ENCODE peak calls at places on chromosomes 12 and 14, in four cellular contexts. One of them, this sample, is unnamed.

GRCh38 chr12:80195143-80195726 is 95.9 kb downstream of the OTOGL start:
- DNase-seq in IMR-90: peak
- DNase-seq in K562: peak
- DNase-seq in HepG2: peak
- DNase-seq in this sample: peak

GRCh38 chr12:49026101-49026500 is 7.5 kb upstream of the PRKAG1 start:
- DNase-seq in IMR-90: no peak
- DNase-seq in K562: no peak
- DNase-seq in HepG2: no peak
- DNase-seq in this sample: no peak

GRCh38 chr14:58941666-58942065 is 246.8 kb upstream of the DAAM1 start:
- DNase-seq in IMR-90: peak
- DNase-seq in K562: no peak
- DNase-seq in HepG2: no peak
- DNase-seq in this sample: no peak

GRCh38 chr12:6468283-6468575 is 2.2 kb downstream of the VAMP1 start:
- DNase-seq in IMR-90: peak
- DNase-seq in K562: no peak
- DNase-seq in HepG2: peak
- DNase-seq in this sample: no peak

GRCh38 chr12:111027431-111027830 is 107.1 kb upstream of the MYL2 start:
- DNase-seq in IMR-90: no peak
- DNase-seq in K562: no peak
- DNase-seq in HepG2: no peak
- DNase-seq in this sample: no peak

GRCh38 chr14:99327050-99327449 is 55.1 kb upstream of the BCL11B start:
- DNase-seq in IMR-90: no peak
- DNase-seq in K562: no peak
- DNase-seq in HepG2: no peak
- DNase-seq in this sample: no peak

GRCh38 chr12:115227137-115227615 is 543.2 kb upstream of the TBX3 start:
- DNase-seq in IMR-90: peak
- DNase-seq in K562: no peak
- DNase-seq in HepG2: peak
- DNase-seq in this sample: peak

GRCh38 chr14:65302571-65303184 is 109.9 kb upstream of the FUT8 start:
- DNase-seq in IMR-90: no peak
- DNase-seq in K562: no peak
- DNase-seq in HepG2: no peak
- DNase-seq in this sample: no peak

GRCh38 chr14:76768201-76768656 is 7.0 kb downstream of the VASH1 start:
- DNase-seq in IMR-90: no peak
- DNase-seq in K562: peak
- DNase-seq in HepG2: no peak
- DNase-seq in this sample: no peak

GRCh38 chr14:60002819-60003492 is 83.0 kb downstream of the LRRC9 start:
- DNase-seq in IMR-90: no peak
- DNase-seq in K562: no peak
- DNase-seq in HepG2: peak
- DNase-seq in this sample: no peak

GRCh38 chr12:84508943-84509342 is 403.7 kb downstream of the SLC6A15 start:
- DNase-seq in IMR-90: no peak
- DNase-seq in K562: no peak
- DNase-seq in HepG2: no peak
- DNase-seq in this sample: no peak

GRCh38 chr12:46711756-46712155 is 114.0 kb downstream of the SLC38A4 start:
- DNase-seq in IMR-90: peak
- DNase-seq in K562: no peak
- DNase-seq in HepG2: no peak
- DNase-seq in this sample: no peak

GRCh38 chr12:22333751-22334695 is 484 bp downstream of the ST8SIA1 start:
- DNase-seq in IMR-90: no peak
- DNase-seq in K562: no peak
- DNase-seq in HepG2: no peak
- DNase-seq in this sample: no peak

GRCh38 chr12:124046206-124046740 is 73.3 kb downstream of the ZNF664 start:
- DNase-seq in IMR-90: no peak
- DNase-seq in K562: no peak
- DNase-seq in HepG2: no peak
- DNase-seq in this sample: no peak

GRCh38 chr12:91138337-91138905 is 27.1 kb upstream of the LUM start:
- DNase-seq in IMR-90: no peak
- DNase-seq in K562: no peak
- DNase-seq in HepG2: no peak
- DNase-seq in this sample: no peak

GRCh38 chr12:2009623-2010022 is 5.4 kb upstream of the DCP1B start:
- DNase-seq in IMR-90: no peak
- DNase-seq in K562: no peak
- DNase-seq in HepG2: peak
- DNase-seq in this sample: no peak

GRCh38 chr12:63292476-63293228 is 141.7 kb upstream of the AVPR1A start:
- DNase-seq in IMR-90: no peak
- DNase-seq in K562: no peak
- DNase-seq in HepG2: no peak
- DNase-seq in this sample: no peak

GRCh38 chr12:724194-724855 is 28.1 kb upstream of the WNK1 start:
- DNase-seq in IMR-90: no peak
- DNase-seq in K562: no peak
- DNase-seq in HepG2: no peak
- DNase-seq in this sample: peak

GRCh38 chr12:47346251-47347019 is 266.7 kb upstream of the AMIGO2 start:
- DNase-seq in IMR-90: no peak
- DNase-seq in K562: no peak
- DNase-seq in HepG2: peak
- DNase-seq in this sample: peak

GRCh38 chr12:56591961-56592360 is 38.2 kb downstream of the BAZ2A start:
- DNase-seq in IMR-90: peak
- DNase-seq in K562: no peak
- DNase-seq in HepG2: no peak
- DNase-seq in this sample: no peak

GRCh38 chr14:38989917-38990546 is 113.0 kb downstream of the SEC23A start:
- DNase-seq in IMR-90: no peak
- DNase-seq in K562: no peak
- DNase-seq in HepG2: no peak
- DNase-seq in this sample: no peak

GRCh38 chr14:68627050-68627867 is 165.6 kb downstream of the ZFP36L1 start:
- DNase-seq in IMR-90: no peak
- DNase-seq in K562: no peak
- DNase-seq in HepG2: peak
- DNase-seq in this sample: peak

GRCh38 chr12:97024393-97024792 is 117.3 kb downstream of the NEDD1 start:
- DNase-seq in IMR-90: no peak
- DNase-seq in K562: no peak
- DNase-seq in HepG2: no peak
- DNase-seq in this sample: no peak

GRCh38 chr12:25694072-25694471 is 141.0 kb upstream of the LMNTD1 start:
- DNase-seq in IMR-90: peak
- DNase-seq in K562: no peak
- DNase-seq in HepG2: peak
- DNase-seq in this sample: peak

GRCh38 chr12:90858261-90858660 is 96.7 kb downstream of the CCER1 start:
- DNase-seq in IMR-90: peak
- DNase-seq in K562: no peak
- DNase-seq in HepG2: peak
- DNase-seq in this sample: no peak

GRCh38 chr12:70190252-70191010 is 52.8 kb upstream of the CNOT2 start:
- DNase-seq in IMR-90: peak
- DNase-seq in K562: no peak
- DNase-seq in HepG2: no peak
- DNase-seq in this sample: no peak

GRCh38 chr12:78088391-78088832 is 257.7 kb downstream of the NAV3 start:
- DNase-seq in IMR-90: peak
- DNase-seq in K562: no peak
- DNase-seq in HepG2: no peak
- DNase-seq in this sample: peak

GRCh38 chr12:43308776-43309175 is 243.2 kb downstream of the ADAMTS20 start:
- DNase-seq in IMR-90: no peak
- DNase-seq in K562: no peak
- DNase-seq in HepG2: no peak
- DNase-seq in this sample: no peak

GRCh38 chr12:43307126-43307525 is 244.9 kb downstream of the ADAMTS20 start:
- DNase-seq in IMR-90: no peak
- DNase-seq in K562: no peak
- DNase-seq in HepG2: no peak
- DNase-seq in this sample: no peak

GRCh38 chr12:43312991-43313505 is 239.0 kb downstream of the ADAMTS20 start:
- DNase-seq in IMR-90: no peak
- DNase-seq in K562: no peak
- DNase-seq in HepG2: no peak
- DNase-seq in this sample: no peak

GRCh38 chr12:43310596-43310995 is 241.4 kb downstream of the ADAMTS20 start:
- DNase-seq in IMR-90: no peak
- DNase-seq in K562: no peak
- DNase-seq in HepG2: no peak
- DNase-seq in this sample: no peak

GRCh38 chr12:43309845-43310405 is 242.1 kb downstream of the ADAMTS20 start:
- DNase-seq in IMR-90: peak
- DNase-seq in K562: no peak
- DNase-seq in HepG2: no peak
- DNase-seq in this sample: no peak
- TF ChIP-seq MAZ in IMR-90: no peak
- TF ChIP-seq MAZ in K562: no peak
- TF ChIP-seq MAZ in HepG2: no peak
- TF ChIP-seq MAZ in this sample: no peak

GRCh38 chr14:80310950-80311349 is 99.6 kb upstream of the DIO2 start:
- DNase-seq in IMR-90: peak
- DNase-seq in K562: no peak
- DNase-seq in HepG2: no peak
- DNase-seq in this sample: no peak
- TF ChIP-seq MAZ in IMR-90: no peak
- TF ChIP-seq MAZ in K562: no peak
- TF ChIP-seq MAZ in HepG2: no peak
- TF ChIP-seq MAZ in this sample: no peak

GRCh38 chr14:51424569-51425251 is 184.7 kb downstream of the TMX1 start:
- DNase-seq in IMR-90: peak
- DNase-seq in K562: no peak
- DNase-seq in HepG2: no peak
- DNase-seq in this sample: no peak
- TF ChIP-seq MAZ in IMR-90: no peak
- TF ChIP-seq MAZ in K562: no peak
- TF ChIP-seq MAZ in HepG2: no peak
- TF ChIP-seq MAZ in this sample: no peak

DNA sequence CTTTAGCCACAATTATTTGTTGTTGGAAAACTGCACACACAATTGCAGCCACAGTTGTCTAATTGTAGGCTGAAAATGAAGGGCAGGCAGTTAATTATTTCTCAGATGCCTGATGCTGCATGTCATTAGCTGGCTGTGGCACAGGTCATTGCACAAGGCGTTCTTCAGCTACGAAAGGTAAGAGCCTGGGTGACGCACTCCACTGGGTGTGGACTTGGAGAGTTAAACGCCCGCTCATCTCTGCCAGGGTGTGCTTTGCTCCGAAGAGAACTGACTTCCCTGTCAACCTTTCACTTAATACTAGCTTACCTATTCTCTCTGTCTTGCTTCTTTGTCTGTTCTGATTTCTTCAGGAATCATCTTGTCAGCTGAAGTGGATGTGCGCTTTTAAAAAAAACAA is 91.4 kb upstream of the CPM start:
- DNase-seq in IMR-90: no peak
- DNase-seq in K562: no peak
- DNase-seq in HepG2: no peak
- DNase-seq in this sample: peak
- TF ChIP-seq MAZ in IMR-90: no peak
- TF ChIP-seq MAZ in K562: no peak
- TF ChIP-seq MAZ in HepG2: no peak
- TF ChIP-seq MAZ in this sample: no peak

GRCh38 chr14:67357583-67358354 is 1.8 kb downstream of the ATP6V1D start:
- DNase-seq in IMR-90: peak
- DNase-seq in K562: peak
- DNase-seq in HepG2: no peak
- DNase-seq in this sample: no peak
- TF ChIP-seq MAZ in IMR-90: no peak
- TF ChIP-seq MAZ in K562: no peak
- TF ChIP-seq MAZ in HepG2: no peak
- TF ChIP-seq MAZ in this sample: no peak

This sample was measured in A549.